ENCODE peak calls at places on chromosomes 11 and 22, in seven cellular contexts. One of them, this sample, is unnamed. For H3K79me1 and H3K27me3, the result is how much of the 10 kb centered on the place peaks cover.

GRCh38 chr11:129733981-129734380 is 81.7 kb upstream of the TMEM45B start:
- DNase-seq in IMR-90: no peak
- DNase-seq in mesenchymal stem cell: no peak
- DNase-seq in neuronal stem cell: no peak
- DNase-seq in H1: no peak
- DNase-seq in mesendoderm: no peak
- DNase-seq in trophoblast cell: no peak
- DNase-seq in this sample: no peak

GRCh38 chr11:795638-796564 is 2.2 kb downstream of the SLC25A22 start:
- DNase-seq in IMR-90: peak
- DNase-seq in mesenchymal stem cell: peak
- DNase-seq in neuronal stem cell: no peak
- DNase-seq in H1: no peak
- DNase-seq in mesendoderm: no peak
- DNase-seq in trophoblast cell: no peak
- DNase-seq in this sample: no peak

GRCh38 chr22:41217553-41218157 is 12.5 kb downstream of the L3MBTL2 start:
- DNase-seq in IMR-90: peak
- DNase-seq in mesenchymal stem cell: peak
- DNase-seq in neuronal stem cell: no peak
- DNase-seq in H1: peak
- DNase-seq in mesendoderm: peak
- DNase-seq in trophoblast cell: no peak
- DNase-seq in this sample: peak

GRCh38 chr22:48690583-48691317 is 1136.9 kb downstream of the BRD1 start:
- DNase-seq in IMR-90: no peak
- DNase-seq in mesenchymal stem cell: no peak
- DNase-seq in neuronal stem cell: no peak
- DNase-seq in H1: no peak
- DNase-seq in mesendoderm: no peak
- DNase-seq in trophoblast cell: no peak
- DNase-seq in this sample: no peak

GRCh38 chr11:9875402-9875801 is 211.5 kb downstream of the SWAP70 start:
- DNase-seq in IMR-90: no peak
- DNase-seq in mesenchymal stem cell: no peak
- DNase-seq in neuronal stem cell: no peak
- DNase-seq in H1: no peak
- DNase-seq in mesendoderm: no peak
- DNase-seq in trophoblast cell: no peak
- DNase-seq in this sample: no peak

GRCh38 chr22:47318041-47318737 is 555.7 kb downstream of the TBC1D22A start:
- DNase-seq in IMR-90: no peak
- DNase-seq in mesenchymal stem cell: no peak
- DNase-seq in neuronal stem cell: no peak
- DNase-seq in H1: no peak
- DNase-seq in mesendoderm: no peak
- DNase-seq in trophoblast cell: no peak
- DNase-seq in this sample: no peak

GRCh38 chr11:82828472-82828871 is 71.8 kb downstream of the PRCP start:
- DNase-seq in IMR-90: no peak
- DNase-seq in mesenchymal stem cell: no peak
- DNase-seq in neuronal stem cell: no peak
- DNase-seq in H1: no peak
- DNase-seq in mesendoderm: no peak
- DNase-seq in trophoblast cell: no peak
- DNase-seq in this sample: no peak

GRCh38 chr11:18844753-18845367 is 53.3 kb upstream of the PTPN5 start:
- DNase-seq in IMR-90: peak
- DNase-seq in mesenchymal stem cell: peak
- DNase-seq in neuronal stem cell: no peak
- DNase-seq in H1: no peak
- DNase-seq in mesendoderm: peak
- DNase-seq in trophoblast cell: no peak
- DNase-seq in this sample: peak

GRCh38 chr11:128594246-128594645 is 6.9 kb upstream of the ETS1 start:
- DNase-seq in IMR-90: no peak
- DNase-seq in mesenchymal stem cell: no peak
- DNase-seq in neuronal stem cell: no peak
- DNase-seq in H1: no peak
- DNase-seq in mesendoderm: no peak
- DNase-seq in trophoblast cell: no peak
- DNase-seq in this sample: no peak

GRCh38 chr11:47004595-47005033 is 68.1 kb downstream of the CSTPP1 start:
- DNase-seq in IMR-90: peak
- DNase-seq in mesenchymal stem cell: peak
- DNase-seq in neuronal stem cell: no peak
- DNase-seq in H1: no peak
- DNase-seq in mesendoderm: no peak
- DNase-seq in trophoblast cell: no peak
- DNase-seq in this sample: no peak

GRCh38 chr11:27477831-27478230 is 5.2 kb upstream of the LGR4 start:
- DNase-seq in IMR-90: no peak
- DNase-seq in mesenchymal stem cell: no peak
- DNase-seq in neuronal stem cell: no peak
- DNase-seq in H1: no peak
- DNase-seq in mesendoderm: no peak
- DNase-seq in trophoblast cell: no peak
- DNase-seq in this sample: no peak

GRCh38 chr22:23193882-23194281 is 13.6 kb downstream of the BCR start:
- DNase-seq in IMR-90: peak
- DNase-seq in mesenchymal stem cell: no peak
- DNase-seq in neuronal stem cell: no peak
- DNase-seq in H1: no peak
- DNase-seq in mesendoderm: no peak
- DNase-seq in trophoblast cell: no peak
- DNase-seq in this sample: no peak

GRCh38 chr22:44423556-44423955 is 74.5 kb downstream of the RTL6 start:
- DNase-seq in IMR-90: no peak
- DNase-seq in mesenchymal stem cell: no peak
- DNase-seq in neuronal stem cell: no peak
- DNase-seq in H1: no peak
- DNase-seq in mesendoderm: no peak
- DNase-seq in trophoblast cell: no peak
- DNase-seq in this sample: no peak

GRCh38 chr11:95101935-95102334 is 12.3 kb downstream of the ENDOD1 start:
- DNase-seq in IMR-90: no peak
- DNase-seq in mesenchymal stem cell: no peak
- DNase-seq in neuronal stem cell: no peak
- DNase-seq in H1: no peak
- DNase-seq in mesendoderm: no peak
- DNase-seq in trophoblast cell: no peak
- DNase-seq in this sample: no peak

GRCh38 chr22:41780714-41781507 is 19.6 kb upstream of the CCDC134 start:
- DNase-seq in IMR-90: peak
- DNase-seq in mesenchymal stem cell: peak
- DNase-seq in neuronal stem cell: no peak
- DNase-seq in H1: no peak
- DNase-seq in mesendoderm: peak
- DNase-seq in trophoblast cell: peak
- DNase-seq in this sample: no peak

GRCh38 chr11:134542401-134543143 is 130.5 kb upstream of the B3GAT1 start:
- DNase-seq in IMR-90: no peak
- DNase-seq in mesenchymal stem cell: no peak
- DNase-seq in neuronal stem cell: no peak
- DNase-seq in H1: peak
- DNase-seq in mesendoderm: no peak
- DNase-seq in trophoblast cell: peak
- DNase-seq in this sample: peak

GRCh38 chr11:128379587-128380279 is 207.6 kb downstream of the ETS1 start:
- DNase-seq in IMR-90: no peak
- DNase-seq in mesenchymal stem cell: no peak
- DNase-seq in neuronal stem cell: no peak
- DNase-seq in H1: no peak
- DNase-seq in mesendoderm: no peak
- DNase-seq in trophoblast cell: no peak
- DNase-seq in this sample: no peak

GRCh38 chr11:11701070-11701469 is 79.3 kb upstream of the GALNT18 start:
- DNase-seq in IMR-90: peak
- DNase-seq in mesenchymal stem cell: no peak
- DNase-seq in neuronal stem cell: no peak
- DNase-seq in H1: no peak
- DNase-seq in mesendoderm: no peak
- DNase-seq in trophoblast cell: no peak
- DNase-seq in this sample: no peak

GRCh38 chr22:47153854-47154542 is 391.5 kb downstream of the TBC1D22A start:
- DNase-seq in IMR-90: peak
- DNase-seq in mesenchymal stem cell: no peak
- DNase-seq in neuronal stem cell: no peak
- DNase-seq in H1: no peak
- DNase-seq in mesendoderm: no peak
- DNase-seq in trophoblast cell: no peak
- DNase-seq in this sample: no peak

GRCh38 chr11:122808494-122808893 is 29.8 kb upstream of the CRTAM start:
- DNase-seq in IMR-90: peak
- DNase-seq in mesenchymal stem cell: peak
- DNase-seq in neuronal stem cell: no peak
- DNase-seq in H1: no peak
- DNase-seq in mesendoderm: no peak
- DNase-seq in trophoblast cell: peak
- DNase-seq in this sample: no peak

GRCh38 chr11:116796548-116796947 is 4.9 kb upstream of the APOA5 start:
- DNase-seq in IMR-90: no peak
- DNase-seq in mesenchymal stem cell: no peak
- DNase-seq in neuronal stem cell: no peak
- DNase-seq in H1: no peak
- DNase-seq in mesendoderm: no peak
- DNase-seq in trophoblast cell: no peak
- DNase-seq in this sample: no peak

GRCh38 chr11:69518081-69518950 is 36.9 kb downstream of the LINC01488 start:
- DNase-seq in IMR-90: peak
- DNase-seq in mesenchymal stem cell: no peak
- DNase-seq in neuronal stem cell: no peak
- DNase-seq in H1: no peak
- DNase-seq in mesendoderm: no peak
- DNase-seq in trophoblast cell: no peak
- DNase-seq in this sample: no peak

GRCh38 chr11:83249972-83250593 is 36.1 kb downstream of the CCDC90B start:
- DNase-seq in IMR-90: peak
- DNase-seq in mesenchymal stem cell: peak
- DNase-seq in neuronal stem cell: no peak
- DNase-seq in H1: no peak
- DNase-seq in mesendoderm: peak
- DNase-seq in trophoblast cell: peak
- DNase-seq in this sample: no peak

GRCh38 chr22:31983911-31984661 is 39.8 kb downstream of the YWHAH start:
- DNase-seq in IMR-90: no peak
- DNase-seq in mesenchymal stem cell: no peak
- DNase-seq in neuronal stem cell: no peak
- DNase-seq in H1: no peak
- DNase-seq in mesendoderm: no peak
- DNase-seq in trophoblast cell: no peak
- DNase-seq in this sample: no peak

GRCh38 chr11:27621440-27622161 is 78.7 kb downstream of the BDNF start:
- DNase-seq in IMR-90: peak
- DNase-seq in mesenchymal stem cell: no peak
- DNase-seq in neuronal stem cell: no peak
- DNase-seq in H1: no peak
- DNase-seq in mesendoderm: no peak
- DNase-seq in trophoblast cell: no peak
- DNase-seq in this sample: no peak

GRCh38 chr22:29830585-29830984 is 7.5 kb downstream of the ASCC2 start:
- DNase-seq in IMR-90: no peak
- DNase-seq in mesenchymal stem cell: no peak
- DNase-seq in neuronal stem cell: no peak
- DNase-seq in H1: no peak
- DNase-seq in mesendoderm: no peak
- DNase-seq in trophoblast cell: peak
- DNase-seq in this sample: no peak
- H3K79me1 ChIP-seq in IMR-90: half or more
- H3K79me1 ChIP-seq in mesenchymal stem cell: under half
- H3K79me1 ChIP-seq in neuronal stem cell: under half
- H3K79me1 ChIP-seq in H1: under half
- H3K79me1 ChIP-seq in mesendoderm: under half
- H3K79me1 ChIP-seq in trophoblast cell: under half
- H3K79me1 ChIP-seq in this sample: under half

DNA sequence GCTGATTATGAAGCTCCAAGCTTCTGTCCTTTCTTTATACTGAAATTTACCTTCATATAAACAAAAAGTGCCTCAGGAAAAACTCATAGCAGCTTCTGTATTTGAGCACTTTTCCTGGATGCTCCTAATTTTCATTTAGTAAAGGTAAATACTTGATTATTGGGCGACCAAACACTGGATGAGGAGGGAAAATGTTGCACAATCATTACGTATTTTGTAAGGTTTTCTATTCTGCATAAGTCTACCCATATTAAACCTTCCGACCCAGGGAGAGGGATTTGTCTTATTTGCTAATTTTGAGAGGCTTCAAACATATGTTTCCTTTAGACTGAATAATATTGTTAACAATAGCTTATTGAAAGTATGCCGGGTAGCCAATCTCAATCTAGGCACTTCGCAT is 4.3 kb upstream of the SLC6A5 start:
- DNase-seq in IMR-90: no peak
- DNase-seq in mesenchymal stem cell: no peak
- DNase-seq in neuronal stem cell: no peak
- DNase-seq in H1: no peak
- DNase-seq in mesendoderm: no peak
- DNase-seq in trophoblast cell: no peak
- DNase-seq in this sample: no peak
- H3K27me3 ChIP-seq in IMR-90: under half
- H3K27me3 ChIP-seq in mesenchymal stem cell: half or more
- H3K27me3 ChIP-seq in neuronal stem cell: under half
- H3K27me3 ChIP-seq in H1: half or more
- H3K27me3 ChIP-seq in mesendoderm: under half
- H3K27me3 ChIP-seq in trophoblast cell: under half
- H3K27me3 ChIP-seq in this sample: under half

GRCh38 chr11:44778200-44779100 is 51.7 kb downstream of the TSPAN18 start:
- DNase-seq in IMR-90: no peak
- DNase-seq in mesenchymal stem cell: no peak
- DNase-seq in neuronal stem cell: no peak
- DNase-seq in H1: no peak
- DNase-seq in mesendoderm: peak
- DNase-seq in trophoblast cell: no peak
- DNase-seq in this sample: peak
- H3K79me1 ChIP-seq in IMR-90: under half
- H3K79me1 ChIP-seq in mesenchymal stem cell: under half
- H3K79me1 ChIP-seq in neuronal stem cell: under half
- H3K79me1 ChIP-seq in H1: under half
- H3K79me1 ChIP-seq in mesendoderm: under half
- H3K79me1 ChIP-seq in trophoblast cell: under half
- H3K79me1 ChIP-seq in this sample: under half

GRCh38 chr11:78699606-78700005 is 124.9 kb upstream of the NARS2 start:
- DNase-seq in IMR-90: no peak
- DNase-seq in mesenchymal stem cell: no peak
- DNase-seq in neuronal stem cell: peak
- DNase-seq in H1: no peak
- DNase-seq in mesendoderm: no peak
- DNase-seq in trophoblast cell: no peak
- DNase-seq in this sample: no peak

GRCh38 chr11:78708388-78708787 is 133.7 kb upstream of the NARS2 start:
- DNase-seq in IMR-90: peak
- DNase-seq in mesenchymal stem cell: no peak
- DNase-seq in neuronal stem cell: no peak
- DNase-seq in H1: no peak
- DNase-seq in mesendoderm: peak
- DNase-seq in trophoblast cell: peak
- DNase-seq in this sample: no peak

DNA sequence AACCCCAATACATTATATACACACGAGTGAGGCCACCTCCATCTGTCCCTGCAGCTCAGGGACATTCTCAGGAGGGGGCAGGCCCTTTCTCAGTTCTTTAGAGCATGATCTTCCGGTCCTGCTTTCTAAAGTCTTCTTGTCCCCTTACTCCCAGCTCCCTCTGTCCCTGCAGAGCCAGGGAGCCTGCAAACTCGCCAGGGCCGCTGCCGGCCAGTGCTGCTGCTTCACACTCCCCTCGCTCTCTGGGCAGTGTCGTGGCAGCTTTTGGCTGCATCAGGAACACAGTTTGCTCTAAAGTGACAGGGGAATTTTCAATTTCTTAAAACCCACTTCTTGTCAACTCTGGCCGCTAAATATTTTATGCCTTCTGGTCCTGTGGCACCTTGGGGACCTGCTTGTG is 130.1 kb upstream of the NARS2 start:
- DNase-seq in IMR-90: no peak
- DNase-seq in mesenchymal stem cell: no peak
- DNase-seq in neuronal stem cell: no peak
- DNase-seq in H1: no peak
- DNase-seq in mesendoderm: no peak
- DNase-seq in trophoblast cell: no peak
- DNase-seq in this sample: no peak
- H3K27me3 ChIP-seq in IMR-90: under half
- H3K27me3 ChIP-seq in mesenchymal stem cell: under half
- H3K27me3 ChIP-seq in neuronal stem cell: under half
- H3K27me3 ChIP-seq in H1: under half
- H3K27me3 ChIP-seq in mesendoderm: under half
- H3K27me3 ChIP-seq in trophoblast cell: under half
- H3K27me3 ChIP-seq in this sample: under half

This sample was measured in H9.